ENCODE peak calls at places on chromosomes 4 and X, in six cellular contexts. O, U, E, B, T and H are unnamed samples.

GRCh38 chr4:30847157-30847556 is 127.0 kb downstream of the PCDH7 start:
- DNase-seq in E (no peak), T (no peak), O (no peak), U (no peak), B (no peak), H (no peak)

GRCh38 chr4:40340034-40340433 is 4.9 kb downstream of the CHRNA9 start:
- DNase-seq in U (no peak), E (no peak), B (no peak), T (no peak), O (peak; percentile 58), H (peak; percentile 34)

GRCh38 chr4:3527914-3528876 is 4.0 kb downstream of the LRPAP1 start:
- DNase-seq in U (no peak), T (peak; percentile 54), O (no peak), B (no peak), E (no peak), H (no peak)

GRCh38 chr4:31613946-31614623 is 893.9 kb downstream of the PCDH7 start:
- DNase-seq in E (no peak), U (peak; percentile 13), B (no peak), T (peak; percentile 21), O (peak; percentile 18), H (no peak)

GRCh38 chrX:103310592-103311400 is at the start of gene BEX2:
- DNase-seq in T (peak; percentile 94), B (peak; percentile 51), U (peak; percentile 89), E (no peak), O (peak; percentile 71), H (no peak)

GRCh38 chrX:36867143-36867542 is 141.0 kb upstream of the FAM47C start:
- DNase-seq in E (peak; percentile 11), B (no peak), T (no peak), O (peak; percentile 24), U (no peak), H (peak; percentile 17)

GRCh38 chrX:139388234-139388633 is 142.3 kb upstream of the F9 start:
- DNase-seq in U (no peak), E (peak; percentile 1), O (no peak), T (no peak), B (no peak), H (no peak)

GRCh38 chrX:100680756-100681155 is 36.8 kb downstream of the SRPX2 start:
- DNase-seq in O (peak; percentile 15), T (no peak), E (no peak), B (no peak), U (no peak), H (no peak)

GRCh38 chr4:113576947-113577678 is 184.4 kb downstream of the CAMK2D start:
- DNase-seq in U (no peak), B (no peak), O (peak; percentile 26), T (no peak), E (no peak), H (no peak)

GRCh38 chr4:41981456-41981855 is at the start of gene DCAF4L1:
- DNase-seq in U (no peak), E (no peak), O (no peak), T (no peak), B (no peak), H (no peak)

GRCh38 chr4:145098675-145099037 is 545 bp downstream of the ABCE1 start:
- DNase-seq in B (peak; percentile 30), O (peak; percentile 69), U (no peak), T (no peak), E (peak; percentile 57), H (peak; percentile 58)

GRCh38 chrX:103343105-103343504 is 13.1 kb downstream of the TCEAL7 start:
- DNase-seq in E (peak; percentile 31), O (peak; percentile 54), T (no peak), U (peak; percentile 27), B (peak; percentile 21), H (peak; percentile 39)